ENCODE peak calls at places on chromosomes 6 and 20, in nine cellular contexts. A is HCT116, Q is hepatocyte, J is H54, P is left cardiac atrium, D is neural crest cell, G is T-cell, O is GM18507, V is mucosa of descending colon. S is an unnamed sample.

GRCh38 chr6:126134491-126134890 is 148.2 kb downstream of the TRMT11 start:
- DNase-seq in D (no peak), J (no peak), Q (no peak), P (no peak), G (no peak), O (no peak), A (no peak), V (no peak), S (no peak)

GRCh38 chr6:168122521-168122920 is 43.5 kb upstream of the FRMD1 start:
- DNase-seq in P (no peak), O (no peak), J (no peak), G (no peak), V (no peak), A (no peak), Q (no peak), D (no peak), S (no peak)

GRCh38 chr6:127725821-127726220 is 148.8 kb downstream of the C6orf58 start:
- DNase-seq in J (no peak), Q (no peak), A (no peak), P (no peak), O (no peak), V (no peak), D (no peak), G (no peak), S (no peak)

GRCh38 chr6:12720310-12720709 is 3.7 kb downstream of the PHACTR1 start:
- DNase-seq in A (no peak), V (no peak), J (no peak), Q (no peak), P (no peak), D (no peak), O (no peak), G (no peak), S (no peak)

GRCh38 chr6:50102676-50103075 is 52.9 kb upstream of the DEFB112 start:
- DNase-seq in Q (no peak), A (no peak), V (no peak), J (no peak), G (no peak), P (no peak), O (no peak), D (no peak), S (no peak)

GRCh38 chr20:25000268-25000801 is 7.8 kb upstream of the APMAP start:
- DNase-seq in G (no peak), Q (peak; percentile 55), A (no peak), O (no peak), J (peak; percentile 57), V (peak; percentile 55), P (peak; percentile 73), D (no peak), S (peak; percentile 84)

GRCh38 chr20:1853472-1853871 is 41.7 kb upstream of the SIRPA start:
- DNase-seq in D (no peak), O (no peak), J (no peak), Q (no peak), G (no peak), P (no peak), A (no peak), V (no peak), S (no peak)

GRCh38 chr6:36599791-36600209 is 5.6 kb downstream of the SRSF3 start:
- DNase-seq in J (no peak), V (no peak), D (peak; percentile 35), A (no peak), G (peak; percentile 37), Q (peak; percentile 40), O (no peak), P (peak; percentile 55), S (peak; percentile 50)

GRCh38 chr6:93282521-93283031 is 136.8 kb downstream of the EPHA7 start:
- DNase-seq in A (no peak), J (no peak), V (no peak), Q (no peak), P (peak; percentile 17), D (no peak), O (no peak), G (no peak), S (no peak)

GRCh38 chr20:5793916-5794315 is 43.7 kb downstream of the SHLD1 start:
- DNase-seq in Q (no peak), J (no peak), A (no peak), G (no peak), O (no peak), V (no peak), D (no peak), P (no peak), S (no peak)